ENCODE peak calls at places on chromosomes 12 and 14, in nine cellular contexts. T is fibroblast of lung, Y is transverse colon, W is BJ, G is A549, B is cardiac muscle cell, P is astrocyte of the cerebellum, L is adrenal gland, H is sigmoid colon. A is an unnamed sample.

GRCh38 chr12:56256326-56256960 is 1.7 kb downstream of the ANKRD52 start:
- DNase-seq in W (no peak), Y (no peak), B (peak), H (no peak), P (no peak), T (peak), G (no peak), L (peak), A (no peak)

GRCh38 chr12:66740257-66740656 is 61.4 kb upstream of the GRIP1 start:
- DNase-seq in P (peak), B (no peak), H (no peak), L (no peak), W (no peak), T (peak), G (no peak), Y (no peak), A (no peak)

GRCh38 chr14:54565236-54566151 is 1.4 kb upstream of the SAMD4A start:
- DNase-seq in L (peak), G (peak), T (peak), B (peak), Y (peak), W (peak), P (peak), H (peak), A (peak)

GRCh38 chr12:122162976-122163375 is 11.0 kb downstream of the IL31 start:
- DNase-seq in B (no peak), P (no peak), W (no peak), H (no peak), G (no peak), Y (no peak), L (no peak), T (no peak), A (no peak)

GRCh38 chr12:11824069-11824468 is 174.6 kb downstream of the ETV6 start:
- DNase-seq in H (no peak), G (no peak), Y (no peak), P (no peak), L (no peak), T (no peak), B (no peak), W (no peak), A (peak)

GRCh38 chr12:52137746-52138145 is 54.1 kb downstream of the KRT80 start:
- DNase-seq in W (no peak), T (no peak), G (no peak), P (no peak), Y (no peak), B (no peak), L (no peak), H (no peak), A (no peak)

GRCh38 chr12:104201238-104202001 is 14.2 kb upstream of the TXNRD1 start:
- DNase-seq in T (peak), L (no peak), W (no peak), H (no peak), P (peak), G (peak), B (peak), Y (peak), A (peak)

GRCh38 chr14:70096866-70097265 is 91.9 kb downstream of the SLC8A3 start:
- DNase-seq in W (no peak), P (no peak), G (peak), T (no peak), L (no peak), Y (no peak), B (peak), H (no peak), A (no peak)

GRCh38 chr12:110201995-110202394 is 77.8 kb downstream of the IFT81 start:
- DNase-seq in H (no peak), Y (no peak), B (no peak), W (no peak), P (no peak), G (no peak), L (no peak), T (no peak), A (no peak)
- TF ChIP-seq CTCF in H (no peak), Y (no peak), B (no peak), W (no peak), P (no peak), G (no peak), L (no peak), T (no peak), A (no peak)

DNA sequence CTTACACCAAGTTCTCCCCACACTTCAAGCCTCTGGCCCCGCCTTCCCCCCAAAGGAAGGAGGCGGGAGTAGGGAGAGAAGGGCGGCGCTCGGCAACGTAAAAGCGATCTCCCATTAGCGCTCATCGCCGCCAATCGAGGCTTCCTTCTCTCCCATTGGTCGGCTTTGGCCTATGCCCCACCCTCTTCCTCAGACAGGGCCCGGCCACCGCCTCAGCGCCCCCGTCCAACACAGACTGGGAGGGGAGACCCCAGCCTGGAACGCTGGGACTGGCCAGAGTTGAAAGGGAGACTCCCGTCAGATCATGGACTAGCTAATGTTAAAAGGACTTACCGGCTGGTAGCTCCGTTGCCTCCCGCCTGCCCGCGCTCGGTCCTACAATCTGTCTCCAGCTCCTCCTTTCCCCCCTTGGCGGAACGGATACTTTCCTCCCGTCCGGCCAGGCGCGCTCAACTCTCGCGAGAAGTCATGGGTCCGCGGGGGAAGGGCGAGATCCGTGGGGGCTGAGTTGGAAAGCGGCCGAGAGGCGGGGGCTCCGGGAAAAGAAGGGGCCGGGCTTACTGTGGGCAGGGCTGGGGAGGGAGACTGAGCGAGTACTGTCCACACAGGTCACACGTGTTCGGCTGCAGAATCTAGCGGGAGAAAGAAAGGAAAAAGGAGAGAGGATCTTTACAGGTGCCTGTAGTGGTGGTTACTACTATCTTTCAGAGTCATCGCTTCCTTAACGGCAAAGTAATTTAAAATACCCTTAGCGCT is at the start of gene ATF7:
- DNase-seq in W (peak), G (peak), Y (peak), P (peak), H (peak), T (peak), L (peak), B (peak), A (peak)
- TF ChIP-seq CTCF in W (no peak), G (no peak), Y (no peak), P (no peak), H (no peak), T (no peak), L (no peak), B (no peak), A (peak)

GRCh38 chr14:99029150-99029915 is 242.7 kb downstream of the BCL11B start:
- DNase-seq in P (no peak), G (no peak), L (no peak), Y (no peak), H (no peak), W (no peak), T (no peak), B (no peak), A (no peak)
- TF ChIP-seq CTCF in P (no peak), G (no peak), L (no peak), Y (no peak), H (no peak), W (no peak), T (no peak), B (no peak), A (no peak)

DNA sequence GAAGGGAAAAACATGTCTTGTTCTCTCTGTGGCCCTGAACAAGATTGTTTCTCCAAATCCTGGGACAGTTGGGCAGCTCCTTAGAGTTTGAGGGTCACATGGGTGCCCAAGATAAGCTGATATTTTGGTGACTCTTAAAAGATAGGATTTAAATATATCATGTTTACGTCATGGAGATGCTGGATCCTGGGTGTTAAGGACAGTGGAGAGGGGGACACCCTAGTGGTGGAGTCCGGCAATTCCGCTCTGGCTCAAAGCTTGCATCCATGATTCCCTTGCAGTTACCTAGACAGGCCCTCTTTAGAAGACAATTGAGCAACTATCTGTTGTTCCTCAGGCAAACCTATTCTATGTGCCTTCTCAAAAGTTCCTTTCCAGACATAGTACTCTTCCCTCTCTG is 101.8 kb downstream of the CMKLR1 start:
- DNase-seq in H (no peak), T (no peak), B (no peak), W (no peak), Y (no peak), G (no peak), P (no peak), L (no peak), A (no peak)
- TF ChIP-seq CTCF in H (no peak), T (no peak), B (peak), W (no peak), Y (no peak), G (no peak), P (peak), L (no peak), A (no peak)

DNA sequence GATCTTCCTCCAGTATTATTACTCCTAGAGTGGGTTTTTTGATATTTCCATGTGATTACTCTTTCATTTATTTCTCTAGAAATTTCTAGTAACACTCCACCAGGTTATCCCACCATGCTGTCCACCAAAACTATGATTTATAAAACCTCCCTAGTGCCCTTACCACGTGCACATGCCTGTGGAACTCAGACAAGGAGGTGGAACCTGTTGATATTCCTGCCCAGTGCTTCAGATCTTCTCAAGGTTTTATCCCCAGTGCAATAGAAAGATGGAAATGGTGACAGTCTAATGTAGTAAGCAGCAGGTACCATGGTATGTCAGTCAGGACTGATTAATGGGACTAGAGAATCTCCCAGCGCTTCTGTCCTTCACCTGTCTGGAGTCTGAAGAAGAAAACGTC is 3.5 kb upstream of the ARF3 start:
- DNase-seq in B (no peak), H (no peak), Y (no peak), L (no peak), T (no peak), P (no peak), G (no peak), W (no peak), A (no peak)
- TF ChIP-seq CTCF in B (no peak), H (no peak), Y (no peak), L (no peak), T (no peak), P (no peak), G (no peak), W (no peak), A (no peak)

DNA sequence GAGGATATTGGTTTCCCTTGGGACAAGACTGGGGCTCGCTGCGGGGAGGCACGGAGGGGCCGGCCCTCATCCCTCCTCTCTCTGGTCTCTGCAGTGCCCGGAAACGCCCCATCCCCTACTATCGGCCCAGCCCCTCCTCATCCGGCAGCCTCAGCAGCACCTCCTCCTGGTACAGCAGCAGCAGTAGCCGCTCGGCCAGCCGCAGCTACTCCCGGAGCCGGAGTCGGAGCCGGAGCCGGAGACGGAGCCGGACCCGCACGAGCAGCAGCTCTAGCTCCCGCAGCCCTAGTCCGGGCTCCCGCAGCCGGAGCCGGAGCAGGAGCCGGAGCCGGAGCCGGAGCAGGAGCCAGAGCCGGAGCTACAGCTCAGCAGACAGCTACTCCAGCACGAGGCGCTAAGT is 22.3 kb upstream of the HSPB8 start:
- DNase-seq in W (no peak), P (no peak), T (no peak), Y (no peak), L (no peak), G (no peak), B (peak), H (no peak), A (peak)
- TF ChIP-seq CTCF in W (no peak), P (no peak), T (no peak), Y (no peak), L (no peak), G (no peak), B (peak), H (no peak), A (no peak)

GRCh38 chr14:21987937-21988336 is 314.3 kb upstream of the OR4E1 start:
- DNase-seq in G (peak), W (no peak), T (no peak), P (no peak), B (peak), L (no peak), H (no peak), Y (no peak), A (no peak)
- TF ChIP-seq CTCF in G (peak), W (peak), T (peak), P (peak), B (peak), L (no peak), H (no peak), Y (no peak), A (no peak)

A was measured in testis.